ENCODE peak calls at places on chromosomes 16 and 17, in six cellular contexts. Z is Right ventricle myocardium superior, N is posterior vena cava, S is neural progenitor cell, L is AG04450, D is kidney tubule cell. R is an unnamed sample.

GRCh38 chr17:70158581-70158980 is 10.8 kb upstream of the KCNJ2 start:
- DNase-seq in L (no peak), Z (no peak), S (no peak), D (no peak), N (no peak), R (no peak)

GRCh38 chr16:22645868-22646267 is 135.2 kb downstream of the NPIPB5 start:
- DNase-seq in S (no peak), D (no peak), L (no peak), N (no peak), Z (no peak), R (no peak)

GRCh38 chr17:17493986-17494466 is 2.2 kb downstream of the RASD1 start:
- DNase-seq in L (no peak), D (no peak), N (no peak), S (peak), Z (no peak), R (no peak)

GRCh38 chr17:64694207-64694606 is 32.1 kb upstream of the SMURF2 start:
- DNase-seq in D (peak), Z (peak), N (peak), S (no peak), L (no peak), R (peak)

GRCh38 chr16:681746-682427 is 1.7 kb downstream of the STUB1 start:
- DNase-seq in L (no peak), S (no peak), Z (no peak), N (no peak), D (peak), R (no peak)

GRCh38 chr16:15682105-15682570 is 32.1 kb downstream of the NDE1 start:
- DNase-seq in D (peak), S (peak), Z (no peak), L (peak), N (peak), R (no peak)

GRCh38 chr16:51818342-51818944 is 667.4 kb upstream of the SALL1 start:
- DNase-seq in S (peak), L (peak), N (no peak), D (peak), Z (peak), R (peak)

GRCh38 chr16:10558305-10558704 is 22.1 kb downstream of the EMP2 start:
- DNase-seq in S (no peak), Z (no peak), L (no peak), N (no peak), D (no peak), R (no peak)

GRCh38 chr17:17666111-17666714 is 15.0 kb upstream of the RAI1 start:
- DNase-seq in D (peak), S (no peak), N (no peak), Z (no peak), L (no peak), R (no peak)

GRCh38 chr17:63151981-63152523 is 186.0 kb downstream of the TANC2 start:
- DNase-seq in L (no peak), S (peak), Z (no peak), N (no peak), D (no peak), R (no peak)

GRCh38 chr17:62662855-62663254 is 35.4 kb downstream of the MRC2 start:
- DNase-seq in S (no peak), N (peak), Z (no peak), L (no peak), D (no peak), R (no peak)

GRCh38 chr17:82795615-82796014 is 43.8 kb downstream of the TBCD start:
- DNase-seq in S (no peak), Z (no peak), D (no peak), L (no peak), N (no peak), R (no peak)

GRCh38 chr17:48213797-48214196 is 106.2 kb downstream of the SNX11 start:
- DNase-seq in N (no peak), D (no peak), L (no peak), S (no peak), Z (no peak), R (no peak)

GRCh38 chr17:13587487-13588338 is 14.0 kb downstream of the HS3ST3A1 start:
- DNase-seq in S (no peak), L (no peak), Z (no peak), N (no peak), D (peak), R (no peak)

GRCh38 chr16:23691483-23692189 is 12.9 kb downstream of the PLK1 start:
- DNase-seq in S (no peak), N (no peak), L (no peak), D (peak), Z (no peak), R (no peak)

GRCh38 chr17:14760212-14760611 is 459.3 kb downstream of the HS3ST3B1 start:
- DNase-seq in N (no peak), Z (no peak), L (no peak), D (no peak), S (no peak), R (no peak)

GRCh38 chr17:42989146-42989545 is 8.8 kb downstream of the RUNDC1 start:
- DNase-seq in D (peak), S (no peak), L (no peak), Z (no peak), N (no peak), R (no peak)

GRCh38 chr17:80761421-80761871 is 216.8 kb downstream of the RPTOR start:
- DNase-seq in S (no peak), Z (no peak), N (peak), L (no peak), D (peak), R (no peak)

GRCh38 chr16:80836846-80837245 is 32.4 kb upstream of the CDYL2 start:
- DNase-seq in Z (no peak), L (no peak), N (no peak), D (no peak), S (no peak), R (no peak)

GRCh38 chr16:77888786-77889185 is 100.4 kb downstream of the VAT1L start:
- DNase-seq in Z (no peak), N (no peak), S (no peak), L (no peak), D (no peak), R (no peak)

GRCh38 chr16:67229906-67230808 is 3.2 kb downstream of the TMEM208 start:
- DNase-seq in L (no peak), N (no peak), D (no peak), S (no peak), Z (no peak), R (no peak)

GRCh38 chr17:27882162-27882840 is 10.9 kb downstream of the LYRM9 start:
- DNase-seq in Z (no peak), S (no peak), L (no peak), N (no peak), D (no peak), R (no peak)

GRCh38 chr16:51839697-51840462 is 688.8 kb upstream of the SALL1 start:
- DNase-seq in Z (no peak), L (no peak), S (no peak), N (no peak), D (peak), R (no peak)

GRCh38 chr16:48126801-48127644 is 28.8 kb downstream of the ABCC12 start:
- DNase-seq in L (peak), Z (no peak), N (peak), D (peak), S (no peak), R (no peak)

GRCh38 chr17:77570565-77570898 is 388.0 kb upstream of the TNRC6C start:
- DNase-seq in Z (no peak), S (no peak), L (no peak), N (peak), D (no peak), R (no peak)

GRCh38 chr16:60107467-60107866 is 1373.4 kb upstream of the GOT2 start:
- DNase-seq in D (no peak), S (no peak), L (no peak), N (no peak), Z (no peak), R (no peak)

GRCh38 chr16:49459953-49460735 is 86.5 kb downstream of the C16orf78 start:
- DNase-seq in L (no peak), D (no peak), Z (no peak), N (peak), S (no peak), R (no peak)

GRCh38 chr16:69494993-69495392 is 70.6 kb downstream of the CYB5B start:
- DNase-seq in N (peak), S (peak), L (no peak), D (peak), Z (no peak), R (no peak)

GRCh38 chr16:920722-921121 is 50.1 kb downstream of the LMF1 start:
- DNase-seq in L (no peak), N (peak), S (peak), Z (peak), D (no peak), R (peak)

GRCh38 chr16:2854700-2855309 is 3.2 kb downstream of the PRSS22 start:
- DNase-seq in D (no peak), L (no peak), S (no peak), N (peak), Z (no peak), R (no peak)

GRCh38 chr16:55832788-55833583 is at the start of gene CES1:
- DNase-seq in L (no peak), Z (peak), S (peak), N (peak), D (no peak), R (peak)

GRCh38 chr16:8892101-8892575 is 10.0 kb downstream of the LITAFD start:
- DNase-seq in L (no peak), N (peak), S (no peak), Z (no peak), D (no peak), R (no peak)

GRCh38 chr17:13728751-13729150 is 127.0 kb upstream of the HS3ST3A1 start:
- DNase-seq in L (no peak), D (peak), S (no peak), Z (no peak), N (no peak), R (no peak)

GRCh38 chr16:56480776-56481467 is 29.6 kb downstream of the OGFOD1 start:
- DNase-seq in Z (no peak), L (no peak), S (no peak), N (no peak), D (no peak), R (no peak)

GRCh38 chr17:55674107-55674506 is 48.6 kb downstream of the TMEM100 start:
- DNase-seq in L (no peak), D (no peak), Z (no peak), S (no peak), N (no peak), R (no peak)

GRCh38 chr17:45144199-45145034 is 3.9 kb upstream of the HEXIM1 start:
- DNase-seq in Z (peak), D (no peak), L (no peak), N (peak), S (peak), R (peak)

GRCh38 chr17:16258916-16259315 is 41.9 kb downstream of the PIGL start:
- DNase-seq in S (no peak), D (no peak), Z (no peak), N (no peak), L (no peak), R (no peak)

GRCh38 chr17:28406478-28406824 is 439 bp upstream of the SLC46A1 start:
- DNase-seq in N (no peak), L (no peak), S (peak), Z (no peak), D (no peak), R (no peak)